ENCODE peak calls at places on chromosomes 3 and 15, in nine cellular contexts. One of them, this sample, is unnamed.

GRCh38 chr3:150535204-150535603 is 11.1 kb downstream of the SERP1 start:
- DNase-seq in CD4-positive, CD25-positive, alpha-beta regulatory T cell: no peak
- DNase-seq in neural progenitor cell: no peak
- DNase-seq in lung: peak; percentile 48
- DNase-seq in Peyer's patch: no peak
- DNase-seq in SK-N-SH: no peak
- DNase-seq in aorta: no peak
- DNase-seq in neuronal stem cell: no peak
- DNase-seq in A673: no peak
- DNase-seq in this sample: no peak

GRCh38 chr15:31442203-31443090 is 115.8 kb downstream of the KLF13 start:
- DNase-seq in CD4-positive, CD25-positive, alpha-beta regulatory T cell: no peak
- DNase-seq in neural progenitor cell: peak; percentile 52
- DNase-seq in lung: no peak
- DNase-seq in Peyer's patch: no peak
- DNase-seq in SK-N-SH: peak; percentile 70
- DNase-seq in aorta: no peak
- DNase-seq in neuronal stem cell: no peak
- DNase-seq in A673: peak; percentile 38
- DNase-seq in this sample: no peak

GRCh38 chr3:64395490-64395889 is 170.2 kb upstream of the PRICKLE2 start:
- DNase-seq in CD4-positive, CD25-positive, alpha-beta regulatory T cell: no peak
- DNase-seq in neural progenitor cell: no peak
- DNase-seq in lung: no peak
- DNase-seq in Peyer's patch: no peak
- DNase-seq in SK-N-SH: no peak
- DNase-seq in aorta: no peak
- DNase-seq in neuronal stem cell: no peak
- DNase-seq in A673: no peak
- DNase-seq in this sample: no peak

GRCh38 chr3:120239644-120240043 is 45.4 kb downstream of the GPR156 start:
- DNase-seq in CD4-positive, CD25-positive, alpha-beta regulatory T cell: no peak
- DNase-seq in neural progenitor cell: no peak
- DNase-seq in lung: no peak
- DNase-seq in Peyer's patch: no peak
- DNase-seq in SK-N-SH: no peak
- DNase-seq in aorta: no peak
- DNase-seq in neuronal stem cell: no peak
- DNase-seq in A673: no peak
- DNase-seq in this sample: no peak

GRCh38 chr3:166446291-166446690 is 609.1 kb upstream of the BCHE start:
- DNase-seq in CD4-positive, CD25-positive, alpha-beta regulatory T cell: no peak
- DNase-seq in neural progenitor cell: no peak
- DNase-seq in lung: no peak
- DNase-seq in Peyer's patch: no peak
- DNase-seq in SK-N-SH: no peak
- DNase-seq in aorta: no peak
- DNase-seq in neuronal stem cell: no peak
- DNase-seq in A673: no peak
- DNase-seq in this sample: no peak

GRCh38 chr15:100929641-100930042 is 10.5 kb downstream of the LRRK1 start:
- DNase-seq in CD4-positive, CD25-positive, alpha-beta regulatory T cell: no peak
- DNase-seq in neural progenitor cell: peak; percentile 43
- DNase-seq in lung: no peak
- DNase-seq in Peyer's patch: no peak
- DNase-seq in SK-N-SH: no peak
- DNase-seq in aorta: no peak
- DNase-seq in neuronal stem cell: no peak
- DNase-seq in A673: no peak
- DNase-seq in this sample: no peak

GRCh38 chr15:83555383-83555782 is 98.5 kb upstream of the ADAMTSL3 start:
- DNase-seq in CD4-positive, CD25-positive, alpha-beta regulatory T cell: no peak
- DNase-seq in neural progenitor cell: no peak
- DNase-seq in lung: no peak
- DNase-seq in Peyer's patch: no peak
- DNase-seq in SK-N-SH: no peak
- DNase-seq in aorta: no peak
- DNase-seq in neuronal stem cell: no peak
- DNase-seq in A673: no peak
- DNase-seq in this sample: no peak

GRCh38 chr3:167813169-167814123 is 77.9 kb downstream of the SERPINI1 start:
- DNase-seq in CD4-positive, CD25-positive, alpha-beta regulatory T cell: no peak
- DNase-seq in neural progenitor cell: no peak
- DNase-seq in lung: no peak
- DNase-seq in Peyer's patch: no peak
- DNase-seq in SK-N-SH: no peak
- DNase-seq in aorta: no peak
- DNase-seq in neuronal stem cell: no peak
- DNase-seq in A673: no peak
- DNase-seq in this sample: no peak

GRCh38 chr3:143286392-143287010 is 166.9 kb downstream of the CHST2 start:
- DNase-seq in CD4-positive, CD25-positive, alpha-beta regulatory T cell: no peak
- DNase-seq in neural progenitor cell: peak; percentile 5
- DNase-seq in lung: no peak
- DNase-seq in Peyer's patch: no peak
- DNase-seq in SK-N-SH: no peak
- DNase-seq in aorta: no peak
- DNase-seq in neuronal stem cell: no peak
- DNase-seq in A673: no peak
- DNase-seq in this sample: no peak

GRCh38 chr15:73927003-73927475 is 777 bp downstream of the LOXL1 start:
- DNase-seq in CD4-positive, CD25-positive, alpha-beta regulatory T cell: peak; percentile 14
- DNase-seq in neural progenitor cell: peak; percentile 78
- DNase-seq in lung: no peak
- DNase-seq in Peyer's patch: peak; percentile 20
- DNase-seq in SK-N-SH: no peak
- DNase-seq in aorta: peak; percentile 79
- DNase-seq in neuronal stem cell: no peak
- DNase-seq in A673: peak; percentile 54
- DNase-seq in this sample: peak; percentile 91

GRCh38 chr3:123186695-123187094 is 15.0 kb upstream of the SEC22A start:
- DNase-seq in CD4-positive, CD25-positive, alpha-beta regulatory T cell: no peak
- DNase-seq in neural progenitor cell: no peak
- DNase-seq in lung: no peak
- DNase-seq in Peyer's patch: no peak
- DNase-seq in SK-N-SH: no peak
- DNase-seq in aorta: no peak
- DNase-seq in neuronal stem cell: no peak
- DNase-seq in A673: no peak
- DNase-seq in this sample: no peak

GRCh38 chr3:11637901-11638668 is 5.6 kb downstream of the VGLL4 start:
- DNase-seq in CD4-positive, CD25-positive, alpha-beta regulatory T cell: no peak
- DNase-seq in neural progenitor cell: no peak
- DNase-seq in lung: no peak
- DNase-seq in Peyer's patch: no peak
- DNase-seq in SK-N-SH: peak; percentile 27
- DNase-seq in aorta: no peak
- DNase-seq in neuronal stem cell: no peak
- DNase-seq in A673: no peak
- DNase-seq in this sample: no peak

GRCh38 chr3:114411292-114411691 is 117.5 kb downstream of the TIGIT start:
- DNase-seq in CD4-positive, CD25-positive, alpha-beta regulatory T cell: no peak
- DNase-seq in neural progenitor cell: no peak
- DNase-seq in lung: no peak
- DNase-seq in Peyer's patch: no peak
- DNase-seq in SK-N-SH: no peak
- DNase-seq in aorta: no peak
- DNase-seq in neuronal stem cell: no peak
- DNase-seq in A673: peak; percentile 89
- DNase-seq in this sample: no peak

GRCh38 chr3:166283856-166284255 is 446.6 kb upstream of the BCHE start:
- DNase-seq in CD4-positive, CD25-positive, alpha-beta regulatory T cell: no peak
- DNase-seq in neural progenitor cell: no peak
- DNase-seq in lung: no peak
- DNase-seq in Peyer's patch: no peak
- DNase-seq in SK-N-SH: no peak
- DNase-seq in aorta: peak; percentile 44
- DNase-seq in neuronal stem cell: no peak
- DNase-seq in A673: no peak
- DNase-seq in this sample: no peak

GRCh38 chr15:77419050-77419835 is 661 bp downstream of the PEAK1 start:
- DNase-seq in CD4-positive, CD25-positive, alpha-beta regulatory T cell: peak; percentile 6
- DNase-seq in neural progenitor cell: peak; percentile 77
- DNase-seq in lung: peak; percentile 35
- DNase-seq in Peyer's patch: peak; percentile 52
- DNase-seq in SK-N-SH: peak; percentile 80
- DNase-seq in aorta: peak; percentile 59
- DNase-seq in neuronal stem cell: peak; percentile 57
- DNase-seq in A673: peak; percentile 47
- DNase-seq in this sample: peak; percentile 90

GRCh38 chr3:23308986-23309625 is 106.0 kb downstream of the UBE2E2 start:
- DNase-seq in CD4-positive, CD25-positive, alpha-beta regulatory T cell: no peak
- DNase-seq in neural progenitor cell: no peak
- DNase-seq in lung: no peak
- DNase-seq in Peyer's patch: no peak
- DNase-seq in SK-N-SH: no peak
- DNase-seq in aorta: no peak
- DNase-seq in neuronal stem cell: no peak
- DNase-seq in A673: no peak
- DNase-seq in this sample: no peak

DNA sequence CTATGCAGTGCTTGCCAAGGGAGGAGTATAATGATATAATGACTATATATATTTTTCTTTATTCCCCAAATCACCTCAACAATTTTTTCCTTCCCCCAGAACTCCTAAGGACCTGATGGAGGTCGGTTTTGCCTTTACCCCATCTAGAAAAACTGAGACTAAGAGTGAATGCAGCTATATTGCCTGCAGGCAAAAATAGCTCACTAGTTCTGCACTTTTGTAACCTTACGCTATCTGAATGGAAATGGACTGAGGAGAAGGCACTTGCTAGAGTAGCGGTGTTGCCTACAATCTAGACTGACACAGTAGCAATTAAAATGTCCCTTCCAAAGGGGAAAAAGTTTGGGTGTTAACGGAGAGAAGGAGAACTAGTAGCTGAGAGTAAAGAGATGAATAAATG is 379.5 kb upstream of the SEMA6D start:
- DNase-seq in CD4-positive, CD25-positive, alpha-beta regulatory T cell: no peak
- DNase-seq in neural progenitor cell: no peak
- DNase-seq in lung: no peak
- DNase-seq in Peyer's patch: no peak
- DNase-seq in SK-N-SH: no peak
- DNase-seq in aorta: no peak
- DNase-seq in neuronal stem cell: no peak
- DNase-seq in A673: no peak
- DNase-seq in this sample: no peak
- H3K9me3 ChIP-seq in CD4-positive, CD25-positive, alpha-beta regulatory T cell: no peaks in the 10 kb centered on the region
- H3K9me3 ChIP-seq in neural progenitor cell: no peaks in the 10 kb centered on the region
- H3K9me3 ChIP-seq in lung: no peaks in the 10 kb centered on the region
- H3K9me3 ChIP-seq in Peyer's patch: no peaks in the 10 kb centered on the region
- H3K9me3 ChIP-seq in SK-N-SH: no peaks in the 10 kb centered on the region
- H3K9me3 ChIP-seq in aorta: no peaks in the 10 kb centered on the region
- H3K9me3 ChIP-seq in neuronal stem cell: no peaks in the 10 kb centered on the region
- H3K9me3 ChIP-seq in A673: no peaks in the 10 kb centered on the region
- H3K9me3 ChIP-seq in this sample: peaks cover 11% of the 10 kb centered on the region

DNA sequence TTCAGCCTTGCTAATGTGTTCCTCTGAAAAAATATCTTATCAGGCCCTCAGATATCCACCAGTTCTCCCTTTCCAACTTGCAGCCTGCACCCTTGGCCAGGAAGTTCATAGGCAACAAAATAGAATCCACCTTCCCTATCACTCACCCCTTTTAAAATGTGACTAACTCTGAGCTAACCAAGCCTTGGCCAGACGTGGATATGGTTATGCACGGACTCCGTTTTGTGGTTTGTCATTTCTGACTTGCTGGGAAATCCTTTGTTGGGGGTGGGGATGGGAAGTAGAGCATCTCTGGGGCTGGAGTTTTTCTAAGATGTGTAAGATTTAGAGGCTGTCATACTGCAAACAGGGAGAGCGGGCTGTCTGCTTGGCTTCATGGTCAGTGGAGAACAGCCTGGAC is 62.5 kb downstream of the SMAD3 start:
- DNase-seq in CD4-positive, CD25-positive, alpha-beta regulatory T cell: no peak
- DNase-seq in neural progenitor cell: no peak
- DNase-seq in lung: no peak
- DNase-seq in Peyer's patch: no peak
- DNase-seq in SK-N-SH: no peak
- DNase-seq in aorta: no peak
- DNase-seq in neuronal stem cell: no peak
- DNase-seq in A673: no peak
- DNase-seq in this sample: no peak
- H3K4me1 ChIP-seq in CD4-positive, CD25-positive, alpha-beta regulatory T cell: peaks cover 37% of the 10 kb centered on the region
- H3K4me1 ChIP-seq in neural progenitor cell: peaks cover 15% of the 10 kb centered on the region
- H3K4me1 ChIP-seq in lung: peaks cover 26% of the 10 kb centered on the region
- H3K4me1 ChIP-seq in Peyer's patch: no peaks in the 10 kb centered on the region
- H3K4me1 ChIP-seq in SK-N-SH: peaks cover 47% of the 10 kb centered on the region
- H3K4me1 ChIP-seq in aorta: no peaks in the 10 kb centered on the region
- H3K4me1 ChIP-seq in neuronal stem cell: peaks cover 20% of the 10 kb centered on the region
- H3K4me1 ChIP-seq in A673: peaks cover 19% of the 10 kb centered on the region
- H3K4me1 ChIP-seq in this sample: peaks cover 43% of the 10 kb centered on the region

DNA sequence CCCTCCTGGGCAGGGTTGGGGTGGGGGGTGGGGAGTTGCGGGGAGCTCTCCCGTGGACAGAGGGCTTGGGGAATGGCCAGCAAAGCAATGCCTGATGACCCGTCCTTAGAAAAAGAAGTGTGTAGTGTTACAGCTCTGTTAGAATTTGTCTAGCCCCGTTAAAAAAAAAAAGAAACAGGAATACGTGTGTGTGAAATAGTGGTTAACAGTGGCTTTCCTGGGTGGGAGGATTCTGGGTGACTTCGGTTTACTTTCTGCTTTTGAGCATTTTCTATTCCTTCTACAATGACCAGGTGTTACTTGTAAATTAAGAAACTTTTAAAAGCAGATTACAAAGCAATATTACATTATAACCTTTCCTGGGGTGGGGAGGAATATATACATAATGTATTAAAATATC is 25.0 kb downstream of the H1-8 start:
- DNase-seq in CD4-positive, CD25-positive, alpha-beta regulatory T cell: no peak
- DNase-seq in neural progenitor cell: no peak
- DNase-seq in lung: no peak
- DNase-seq in Peyer's patch: no peak
- DNase-seq in SK-N-SH: no peak
- DNase-seq in aorta: no peak
- DNase-seq in neuronal stem cell: no peak
- DNase-seq in A673: no peak
- DNase-seq in this sample: no peak
- H3K36me3 ChIP-seq in CD4-positive, CD25-positive, alpha-beta regulatory T cell: no peaks in the 10 kb centered on the region
- H3K36me3 ChIP-seq in neural progenitor cell: no peaks in the 10 kb centered on the region
- H3K36me3 ChIP-seq in lung: peaks cover 78% of the 10 kb centered on the region
- H3K36me3 ChIP-seq in Peyer's patch: peaks cover 19% of the 10 kb centered on the region
- H3K36me3 ChIP-seq in SK-N-SH: no peaks in the 10 kb centered on the region
- H3K36me3 ChIP-seq in aorta: no peaks in the 10 kb centered on the region
- H3K36me3 ChIP-seq in neuronal stem cell: peaks cover 36% of the 10 kb centered on the region
- H3K36me3 ChIP-seq in A673: no peaks in the 10 kb centered on the region
- H3K36me3 ChIP-seq in this sample: peaks cover 34% of the 10 kb centered on the region

DNA sequence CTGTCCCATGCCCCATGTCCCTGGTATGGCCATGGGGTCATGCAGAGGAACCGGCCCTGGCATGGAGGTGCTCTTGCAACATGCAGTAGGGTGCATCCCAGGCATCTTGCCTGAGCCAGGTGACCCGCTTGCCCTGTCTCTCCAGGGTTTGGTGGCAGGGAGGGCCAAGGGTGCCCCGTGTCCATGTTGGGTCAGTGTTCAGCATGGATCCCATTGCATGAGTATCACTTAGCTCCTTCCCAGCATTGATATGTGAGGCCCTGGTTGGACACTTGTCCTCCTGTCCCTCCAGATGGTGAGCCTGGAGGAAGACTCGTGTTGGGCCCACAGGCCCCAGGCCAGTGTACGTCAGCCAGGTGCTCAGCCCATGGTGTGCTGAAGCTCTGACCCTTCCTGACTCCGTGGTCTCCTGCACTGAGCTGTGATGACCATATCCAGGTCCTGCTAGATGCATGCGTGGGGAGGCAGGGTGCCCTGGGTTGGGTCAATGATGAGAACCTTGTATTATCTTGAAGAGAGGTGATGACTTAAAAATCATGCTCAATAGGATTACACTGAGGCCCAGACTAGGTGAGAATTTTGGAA is 205.0 kb downstream of the UBE3A start:
- DNase-seq in CD4-positive, CD25-positive, alpha-beta regulatory T cell: no peak
- DNase-seq in neural progenitor cell: no peak
- DNase-seq in lung: no peak
- DNase-seq in Peyer's patch: no peak
- DNase-seq in SK-N-SH: no peak
- DNase-seq in aorta: no peak
- DNase-seq in neuronal stem cell: no peak
- DNase-seq in A673: no peak
- DNase-seq in this sample: no peak
- H3K9me3 ChIP-seq in CD4-positive, CD25-positive, alpha-beta regulatory T cell: peaks cover 47% of the 10 kb centered on the region
- H3K9me3 ChIP-seq in neural progenitor cell: no peaks in the 10 kb centered on the region
- H3K9me3 ChIP-seq in lung: peaks cover 80% of the 10 kb centered on the region
- H3K9me3 ChIP-seq in Peyer's patch: peaks cover 7% of the 10 kb centered on the region
- H3K9me3 ChIP-seq in SK-N-SH: no peaks in the 10 kb centered on the region
- H3K9me3 ChIP-seq in aorta: no peaks in the 10 kb centered on the region
- H3K9me3 ChIP-seq in neuronal stem cell: no peaks in the 10 kb centered on the region
- H3K9me3 ChIP-seq in A673: peaks cover 34% of the 10 kb centered on the region
- H3K9me3 ChIP-seq in this sample: peaks cover 100% of the 10 kb centered on the region

This sample was measured in spleen.